ENCODE peak calls at places on chromosome 5, in four cellular contexts. E is substantia nigra; J is heart right ventricle; X is CD8-positive, alpha-beta T cell. F is an unnamed sample.
A peak's percentile ranks its signal among the peaks of the same experiment; 100 is the strongest.

GRCh38 chr5:37740331-37741066 is 99.3 kb downstream of the GDNF start:
- DNase-seq in E (no peak), J (no peak), X (no peak), F (no peak)

GRCh38 chr5:131514316-131515275 is 120.4 kb downstream of the RAPGEF6 start:
- DNase-seq in E (no peak), J (peak; percentile 8), X (no peak), F (no peak)

GRCh38 chr5:87393331-87393730 is 19.4 kb downstream of the CCNH start:
- DNase-seq in E (no peak), J (no peak), X (no peak), F (no peak)

GRCh38 chr5:134436523-134437339 is 25.1 kb upstream of the CDKN2AIPNL start:
- DNase-seq in E (no peak), J (peak; percentile 52), X (peak; percentile 27), F (peak; percentile 75)

GRCh38 chr5:31987985-31988710 is 186.0 kb downstream of the GOLPH3 start:
- DNase-seq in E (no peak), J (no peak), X (no peak), F (no peak)

GRCh38 chr5:139474815-139475791 is 4.3 kb downstream of the SMIM33 start:
- DNase-seq in E (no peak), J (no peak), X (no peak), F (no peak)

GRCh38 chr5:98513378-98513777 is 260.1 kb upstream of the RGMB start:
- DNase-seq in E (no peak), J (no peak), X (no peak), F (no peak)

GRCh38 chr5:160685219-160685618 is 166.8 kb downstream of the ATP10B start:
- DNase-seq in E (no peak), J (no peak), X (no peak), F (no peak)

GRCh38 chr5:149639718-149640117 is 58.4 kb downstream of the ARHGEF37 start:
- DNase-seq in E (peak; percentile 17), J (peak; percentile 37), X (no peak), F (no peak)
- H3K27ac ChIP-seq in E (no peak overlapping the region), J (peak overlapping the region; percentile 61), X (no peak overlapping the region), F (no peak overlapping the region)

DNA sequence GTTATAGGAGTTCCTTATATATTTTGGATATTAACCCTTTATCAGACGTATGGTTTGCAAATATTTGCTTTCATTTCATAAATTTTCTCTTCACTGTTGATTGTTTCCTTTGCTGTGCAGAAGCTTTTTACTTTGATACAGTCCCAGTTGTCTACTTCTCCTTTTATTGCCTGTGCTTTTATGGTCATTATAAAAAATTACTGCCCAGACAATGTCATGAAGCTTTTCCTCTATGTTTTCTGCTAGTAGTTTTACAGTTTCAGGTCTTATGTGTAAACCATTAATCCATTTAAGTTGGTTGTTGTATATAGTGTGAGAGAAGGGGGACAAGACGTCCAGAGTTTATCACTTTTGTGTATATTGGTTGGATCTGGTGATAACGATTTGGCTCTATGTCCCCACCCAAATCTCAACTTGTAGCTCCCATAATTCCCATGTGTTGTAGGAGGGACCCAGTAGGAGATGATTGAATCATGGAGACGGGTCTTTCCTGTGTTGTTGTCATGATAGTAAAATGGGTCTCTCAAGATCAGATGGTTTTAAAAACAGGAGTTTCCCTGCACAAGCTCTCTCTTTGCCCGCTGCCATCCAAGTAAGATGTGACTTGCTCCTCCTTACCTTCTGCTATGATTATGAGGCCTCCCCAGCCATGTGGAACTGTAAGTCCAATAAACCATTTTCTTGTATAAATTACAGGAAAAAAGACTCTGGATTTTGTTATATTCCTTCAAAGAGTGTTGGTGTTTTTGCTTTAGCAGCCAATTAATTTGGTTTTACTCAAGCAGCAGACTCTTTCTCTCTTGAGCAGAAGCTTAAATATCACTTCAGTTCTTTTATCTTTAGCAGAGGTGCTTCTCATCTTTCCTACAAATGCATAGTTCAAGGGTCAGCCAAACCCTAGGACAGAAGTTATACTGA is 13.7 kb downstream of the F2R start:
- DNase-seq in E (no peak), J (no peak), X (no peak), F (no peak)
- H3K27ac ChIP-seq in E (no peak overlapping the region), J (no peak overlapping the region), X (no peak overlapping the region), F (no peak overlapping the region)

DNA sequence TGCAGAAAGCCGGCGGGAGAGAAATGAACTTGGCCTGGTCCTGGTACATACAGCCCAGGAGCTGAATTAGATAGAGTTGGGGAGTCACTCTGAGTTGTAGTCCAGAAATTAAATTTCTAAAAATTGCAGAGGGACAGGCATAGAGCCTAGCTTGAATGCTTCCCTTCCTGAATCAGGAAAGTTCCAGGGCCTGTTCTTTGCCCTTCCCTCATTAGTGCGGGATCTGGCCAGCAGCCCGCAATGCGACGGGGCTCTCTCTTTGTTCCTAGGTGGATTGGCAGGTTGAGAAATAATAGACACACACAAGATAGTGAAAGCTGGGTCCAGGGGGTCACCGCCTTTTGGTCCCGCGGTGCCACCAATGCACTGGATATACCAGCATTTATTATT is 34.0 kb downstream of the MFAP3 start:
- DNase-seq in E (no peak), J (no peak), X (no peak), F (no peak)
- H3K27ac ChIP-seq in E (no peak overlapping the region), J (no peak overlapping the region), X (no peak overlapping the region), F (no peak overlapping the region)

DNA sequence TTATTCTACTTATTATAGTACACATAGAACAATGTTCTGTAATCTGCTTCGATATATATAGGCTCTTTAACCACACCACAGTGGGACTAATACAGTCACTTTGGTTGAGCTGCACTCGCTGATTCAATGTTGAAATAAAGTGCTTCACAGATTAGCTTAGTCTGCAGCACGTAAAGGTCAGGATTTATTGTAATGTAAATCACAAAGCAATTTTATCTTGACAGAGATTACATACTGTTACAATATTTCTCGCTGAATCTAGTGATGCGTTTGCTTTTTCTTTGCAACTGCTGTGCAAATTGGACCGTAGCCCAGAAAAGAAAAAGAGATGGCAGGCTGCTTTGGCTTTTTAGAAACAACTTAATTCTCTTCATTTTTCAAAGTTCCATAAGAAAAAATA is 52.9 kb downstream of the CETN3 start:
- DNase-seq in E (no peak), J (no peak), X (no peak), F (no peak)
- H3K27ac ChIP-seq in E (no peak overlapping the region), J (no peak overlapping the region), X (no peak overlapping the region), F (no peak overlapping the region)

DNA sequence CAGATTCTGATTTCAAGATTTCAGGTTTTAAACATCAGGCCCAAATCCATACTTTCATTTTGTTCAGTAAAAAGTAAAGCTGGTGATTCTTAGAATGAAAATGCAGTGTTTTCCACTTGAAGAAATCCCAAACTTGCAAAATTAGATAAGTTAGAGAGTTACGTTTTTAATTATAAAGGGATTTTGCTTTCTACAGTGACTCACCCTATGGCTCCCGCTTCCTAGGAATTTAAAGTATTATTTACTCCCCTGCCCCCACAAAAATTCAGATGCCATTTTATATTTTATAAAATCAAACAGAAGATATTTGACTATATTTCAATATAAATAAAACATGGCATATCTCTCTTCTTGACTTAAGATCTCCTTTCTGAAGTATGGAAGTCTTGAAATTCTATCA is 402.9 kb downstream of the ZSWIM6 start:
- DNase-seq in E (no peak), J (no peak), X (no peak), F (no peak)
- H3K27ac ChIP-seq in E (no peak overlapping the region), J (no peak overlapping the region), X (no peak overlapping the region), F (no peak overlapping the region)